ENCODE peak calls at places on chromosomes 1 and 21, in seven cellular contexts. One of them, this sample, is unnamed.

GRCh38 chr1:194600716-194601115 is 1414.3 kb upstream of the B3GALT2 start:
- DNase-seq in HTR-8/SVneo: no peak
- DNase-seq in Kasumi-1: no peak
- DNase-seq in T47D: no peak
- DNase-seq in nephron progenitor cell: no peak
- DNase-seq in SHP77: no peak
- DNase-seq in PC-3: no peak
- DNase-seq in this sample: no peak

GRCh38 chr1:36542962-36543515 is 60.3 kb upstream of the CSF3R start:
- DNase-seq in HTR-8/SVneo: peak
- DNase-seq in PC-3: peak
- DNase-seq in SHP77: peak
- DNase-seq in Kasumi-1: peak
- DNase-seq in nephron progenitor cell: no peak
- DNase-seq in T47D: peak
- DNase-seq in this sample: no peak

GRCh38 chr1:86259390-86259789 is 102.8 kb upstream of the COL24A1 start:
- DNase-seq in T47D: no peak
- DNase-seq in Kasumi-1: no peak
- DNase-seq in SHP77: no peak
- DNase-seq in HTR-8/SVneo: no peak
- DNase-seq in nephron progenitor cell: no peak
- DNase-seq in PC-3: no peak
- DNase-seq in this sample: no peak

GRCh38 chr21:45874716-45875415 is 106.7 kb upstream of the COL6A1 start:
- DNase-seq in SHP77: peak
- DNase-seq in T47D: no peak
- DNase-seq in HTR-8/SVneo: peak
- DNase-seq in nephron progenitor cell: no peak
- DNase-seq in Kasumi-1: no peak
- DNase-seq in PC-3: peak
- DNase-seq in this sample: no peak

GRCh38 chr1:27603320-27603961 is 503 bp downstream of the AHDC1 start:
- DNase-seq in HTR-8/SVneo: no peak
- DNase-seq in SHP77: no peak
- DNase-seq in Kasumi-1: peak
- DNase-seq in PC-3: no peak
- DNase-seq in nephron progenitor cell: peak
- DNase-seq in T47D: peak
- DNase-seq in this sample: no peak

GRCh38 chr1:186191511-186191910 is 183.5 kb downstream of the TPR start:
- DNase-seq in Kasumi-1: no peak
- DNase-seq in PC-3: no peak
- DNase-seq in T47D: no peak
- DNase-seq in HTR-8/SVneo: no peak
- DNase-seq in SHP77: no peak
- DNase-seq in nephron progenitor cell: no peak
- DNase-seq in this sample: no peak

GRCh38 chr1:70509996-70510876 is 99.2 kb downstream of the CTH start:
- DNase-seq in T47D: peak
- DNase-seq in SHP77: peak
- DNase-seq in Kasumi-1: peak
- DNase-seq in HTR-8/SVneo: peak
- DNase-seq in PC-3: peak
- DNase-seq in nephron progenitor cell: no peak
- DNase-seq in this sample: peak

GRCh38 chr1:93237021-93237420 is 56.5 kb downstream of the CCDC18 start:
- DNase-seq in T47D: no peak
- DNase-seq in HTR-8/SVneo: no peak
- DNase-seq in SHP77: no peak
- DNase-seq in PC-3: no peak
- DNase-seq in Kasumi-1: no peak
- DNase-seq in nephron progenitor cell: no peak
- DNase-seq in this sample: no peak

GRCh38 chr1:205598841-205599666 is 32.8 kb downstream of the ELK4 start:
- DNase-seq in Kasumi-1: no peak
- DNase-seq in HTR-8/SVneo: no peak
- DNase-seq in nephron progenitor cell: no peak
- DNase-seq in PC-3: no peak
- DNase-seq in T47D: no peak
- DNase-seq in SHP77: no peak
- DNase-seq in this sample: no peak

GRCh38 chr1:28982198-28982597 is 67.8 kb downstream of the EPB41 start:
- DNase-seq in SHP77: no peak
- DNase-seq in HTR-8/SVneo: no peak
- DNase-seq in T47D: no peak
- DNase-seq in PC-3: no peak
- DNase-seq in Kasumi-1: no peak
- DNase-seq in nephron progenitor cell: no peak
- DNase-seq in this sample: no peak

GRCh38 chr21:15870819-15871218 is 141.0 kb downstream of the USP25 start:
- DNase-seq in nephron progenitor cell: no peak
- DNase-seq in Kasumi-1: no peak
- DNase-seq in T47D: no peak
- DNase-seq in HTR-8/SVneo: no peak
- DNase-seq in SHP77: no peak
- DNase-seq in PC-3: no peak
- DNase-seq in this sample: no peak

GRCh38 chr1:218317061-218317460 is 28.1 kb upstream of the TGFB2 start:
- DNase-seq in Kasumi-1: no peak
- DNase-seq in nephron progenitor cell: no peak
- DNase-seq in PC-3: no peak
- DNase-seq in SHP77: no peak
- DNase-seq in HTR-8/SVneo: no peak
- DNase-seq in T47D: no peak
- DNase-seq in this sample: no peak

GRCh38 chr1:92277105-92277504 is 21.7 kb downstream of the GLMN start:
- DNase-seq in nephron progenitor cell: no peak
- DNase-seq in SHP77: no peak
- DNase-seq in Kasumi-1: no peak
- DNase-seq in PC-3: peak
- DNase-seq in T47D: no peak
- DNase-seq in HTR-8/SVneo: peak
- DNase-seq in this sample: no peak

GRCh38 chr1:43525995-43526394 is 4.7 kb upstream of the PTPRF start:
- DNase-seq in nephron progenitor cell: no peak
- DNase-seq in SHP77: no peak
- DNase-seq in PC-3: peak
- DNase-seq in Kasumi-1: no peak
- DNase-seq in HTR-8/SVneo: peak
- DNase-seq in T47D: no peak
- DNase-seq in this sample: peak

GRCh38 chr1:55192093-55192492 is 23.1 kb downstream of the USP24 start:
- DNase-seq in nephron progenitor cell: no peak
- DNase-seq in T47D: no peak
- DNase-seq in HTR-8/SVneo: no peak
- DNase-seq in PC-3: no peak
- DNase-seq in Kasumi-1: no peak
- DNase-seq in SHP77: no peak
- DNase-seq in this sample: no peak

GRCh38 chr1:64686828-64687724 is 57.8 kb upstream of the RAVER2 start:
- DNase-seq in PC-3: peak
- DNase-seq in Kasumi-1: peak
- DNase-seq in HTR-8/SVneo: peak
- DNase-seq in SHP77: no peak
- DNase-seq in T47D: peak
- DNase-seq in nephron progenitor cell: peak
- DNase-seq in this sample: peak

GRCh38 chr1:56710646-56711045 is 65.5 kb downstream of the PRKAA2 start:
- DNase-seq in nephron progenitor cell: no peak
- DNase-seq in HTR-8/SVneo: peak
- DNase-seq in T47D: no peak
- DNase-seq in Kasumi-1: no peak
- DNase-seq in SHP77: no peak
- DNase-seq in PC-3: peak
- DNase-seq in this sample: no peak

GRCh38 chr1:220808501-220809186 is 21.9 kb downstream of the MTARC1 start:
- DNase-seq in SHP77: peak
- DNase-seq in nephron progenitor cell: peak
- DNase-seq in Kasumi-1: no peak
- DNase-seq in HTR-8/SVneo: peak
- DNase-seq in T47D: no peak
- DNase-seq in PC-3: no peak
- DNase-seq in this sample: no peak

GRCh38 chr1:116755681-116756080 is 1.5 kb downstream of the CD2 start:
- DNase-seq in Kasumi-1: no peak
- DNase-seq in T47D: no peak
- DNase-seq in HTR-8/SVneo: no peak
- DNase-seq in PC-3: no peak
- DNase-seq in SHP77: no peak
- DNase-seq in nephron progenitor cell: no peak
- DNase-seq in this sample: no peak

GRCh38 chr1:175072131-175072941 is 4.7 kb downstream of the TNN start:
- DNase-seq in SHP77: peak
- DNase-seq in Kasumi-1: peak
- DNase-seq in nephron progenitor cell: peak
- DNase-seq in PC-3: peak
- DNase-seq in HTR-8/SVneo: peak
- DNase-seq in T47D: peak
- DNase-seq in this sample: no peak

GRCh38 chr1:18549131-18549530 is 68.4 kb downstream of the KLHDC7A start:
- DNase-seq in HTR-8/SVneo: no peak
- DNase-seq in T47D: no peak
- DNase-seq in nephron progenitor cell: no peak
- DNase-seq in SHP77: no peak
- DNase-seq in Kasumi-1: no peak
- DNase-seq in PC-3: no peak
- DNase-seq in this sample: no peak

GRCh38 chr1:91335607-91336006 is 69.0 kb downstream of the HFM1 start:
- DNase-seq in SHP77: no peak
- DNase-seq in T47D: no peak
- DNase-seq in HTR-8/SVneo: no peak
- DNase-seq in nephron progenitor cell: no peak
- DNase-seq in PC-3: no peak
- DNase-seq in Kasumi-1: no peak
- DNase-seq in this sample: peak

GRCh38 chr1:67853704-67854103 is 20.4 kb upstream of the GNG12 start:
- DNase-seq in Kasumi-1: peak
- DNase-seq in HTR-8/SVneo: peak
- DNase-seq in nephron progenitor cell: peak
- DNase-seq in T47D: peak
- DNase-seq in PC-3: peak
- DNase-seq in SHP77: peak
- DNase-seq in this sample: peak

GRCh38 chr1:40884055-40884795 is 22.1 kb upstream of the CITED4 start:
- DNase-seq in Kasumi-1: no peak
- DNase-seq in SHP77: no peak
- DNase-seq in T47D: no peak
- DNase-seq in PC-3: no peak
- DNase-seq in nephron progenitor cell: peak
- DNase-seq in HTR-8/SVneo: no peak
- DNase-seq in this sample: no peak

GRCh38 chr1:92096317-92096716 is 16.2 kb downstream of the BTBD8 start:
- DNase-seq in nephron progenitor cell: no peak
- DNase-seq in SHP77: no peak
- DNase-seq in T47D: no peak
- DNase-seq in HTR-8/SVneo: no peak
- DNase-seq in PC-3: no peak
- DNase-seq in Kasumi-1: no peak
- DNase-seq in this sample: no peak

GRCh38 chr1:87093286-87093685 is 178.9 kb downstream of the HS2ST1 start:
- DNase-seq in nephron progenitor cell: no peak
- DNase-seq in PC-3: peak
- DNase-seq in SHP77: no peak
- DNase-seq in T47D: no peak
- DNase-seq in Kasumi-1: no peak
- DNase-seq in HTR-8/SVneo: no peak
- DNase-seq in this sample: no peak

GRCh38 chr1:230169454-230170152 is 102.6 kb downstream of the GALNT2 start:
- DNase-seq in SHP77: no peak
- DNase-seq in PC-3: no peak
- DNase-seq in HTR-8/SVneo: no peak
- DNase-seq in nephron progenitor cell: no peak
- DNase-seq in Kasumi-1: no peak
- DNase-seq in T47D: no peak
- DNase-seq in this sample: no peak

GRCh38 chr1:205351984-205352713 is 4.6 kb downstream of the KLHDC8A start:
- DNase-seq in SHP77: peak
- DNase-seq in PC-3: peak
- DNase-seq in Kasumi-1: no peak
- DNase-seq in T47D: no peak
- DNase-seq in HTR-8/SVneo: no peak
- DNase-seq in nephron progenitor cell: peak
- DNase-seq in this sample: no peak

GRCh38 chr1:94247146-94248094 is 10.0 kb upstream of the ARHGAP29 start:
- DNase-seq in SHP77: peak
- DNase-seq in HTR-8/SVneo: peak
- DNase-seq in T47D: peak
- DNase-seq in nephron progenitor cell: peak
- DNase-seq in Kasumi-1: no peak
- DNase-seq in PC-3: peak
- DNase-seq in this sample: peak

GRCh38 chr1:213983589-213984386 is 4.0 kb upstream of the PROX1 start:
- DNase-seq in SHP77: peak
- DNase-seq in HTR-8/SVneo: no peak
- DNase-seq in nephron progenitor cell: no peak
- DNase-seq in T47D: no peak
- DNase-seq in Kasumi-1: no peak
- DNase-seq in PC-3: no peak
- DNase-seq in this sample: no peak

GRCh38 chr21:42162831-42163510 is 56.0 kb upstream of the ABCG1 start:
- DNase-seq in T47D: no peak
- DNase-seq in nephron progenitor cell: no peak
- DNase-seq in SHP77: no peak
- DNase-seq in HTR-8/SVneo: no peak
- DNase-seq in Kasumi-1: no peak
- DNase-seq in PC-3: peak
- DNase-seq in this sample: no peak

GRCh38 chr1:244138399-244138798 is 87.3 kb downstream of the ZBTB18 start:
- DNase-seq in PC-3: no peak
- DNase-seq in Kasumi-1: no peak
- DNase-seq in nephron progenitor cell: no peak
- DNase-seq in T47D: no peak
- DNase-seq in HTR-8/SVneo: no peak
- DNase-seq in SHP77: no peak
- DNase-seq in this sample: no peak

GRCh38 chr1:186843931-186844330 is 15.2 kb downstream of the PLA2G4A start:
- DNase-seq in SHP77: no peak
- DNase-seq in HTR-8/SVneo: no peak
- DNase-seq in PC-3: no peak
- DNase-seq in T47D: no peak
- DNase-seq in nephron progenitor cell: no peak
- DNase-seq in Kasumi-1: no peak
- DNase-seq in this sample: no peak

GRCh38 chr1:204997616-204998015 is 45.4 kb upstream of the CNTN2 start:
- DNase-seq in PC-3: no peak
- DNase-seq in nephron progenitor cell: no peak
- DNase-seq in SHP77: no peak
- DNase-seq in HTR-8/SVneo: no peak
- DNase-seq in Kasumi-1: no peak
- DNase-seq in T47D: no peak
- DNase-seq in this sample: no peak